ENCODE peak calls at places on chromosomes 4 and X, in four cellular contexts. One of them, this sample, is unnamed.

GRCh38 chrX:13845721-13846378 is 29.0 kb upstream of the GPM6B start:
- DNase-seq in cardiac muscle cell: no peak
- DNase-seq in kidney epithelial cell: no peak
- DNase-seq in HFF-Myc: no peak
- DNase-seq in this sample: no peak

GRCh38 chrX:38275615-38276014 is 51.7 kb downstream of the RPGR start:
- DNase-seq in HFF-Myc: no peak
- DNase-seq in cardiac muscle cell: no peak
- DNase-seq in kidney epithelial cell: peak
- DNase-seq in this sample: peak

GRCh38 chrX:115560978-115561604 is at the start of gene PLS3:
- DNase-seq in kidney epithelial cell: no peak
- DNase-seq in HFF-Myc: no peak
- DNase-seq in cardiac muscle cell: peak
- DNase-seq in this sample: peak

GRCh38 chr4:145804134-145804533 is 124.2 kb downstream of the C4orf51 start:
- DNase-seq in kidney epithelial cell: no peak
- DNase-seq in cardiac muscle cell: no peak
- DNase-seq in HFF-Myc: peak
- DNase-seq in this sample: peak

GRCh38 chr4:129344058-129344457 is 248.1 kb downstream of the C4orf33 start:
- DNase-seq in cardiac muscle cell: peak
- DNase-seq in HFF-Myc: no peak
- DNase-seq in kidney epithelial cell: no peak
- DNase-seq in this sample: no peak

GRCh38 chr4:102454981-102455690 is 46.0 kb upstream of the NFKB1 start:
- DNase-seq in kidney epithelial cell: no peak
- DNase-seq in HFF-Myc: no peak
- DNase-seq in cardiac muscle cell: no peak
- DNase-seq in this sample: no peak

GRCh38 chr4:8544282-8544681 is 35.9 kb upstream of the GPR78 start:
- DNase-seq in cardiac muscle cell: no peak
- DNase-seq in kidney epithelial cell: no peak
- DNase-seq in HFF-Myc: no peak
- DNase-seq in this sample: no peak

GRCh38 chr4:77734928-77735327 is 84.2 kb downstream of the CNOT6L start:
- DNase-seq in kidney epithelial cell: peak
- DNase-seq in cardiac muscle cell: no peak
- DNase-seq in HFF-Myc: peak
- DNase-seq in this sample: peak

GRCh38 chr4:4717692-4718091 is 141.8 kb upstream of the MSX1 start:
- DNase-seq in kidney epithelial cell: no peak
- DNase-seq in HFF-Myc: no peak
- DNase-seq in cardiac muscle cell: no peak
- DNase-seq in this sample: no peak

GRCh38 chr4:105622269-105622668 is 69.8 kb downstream of the ARHGEF38 start:
- DNase-seq in kidney epithelial cell: no peak
- DNase-seq in cardiac muscle cell: peak
- DNase-seq in HFF-Myc: no peak
- DNase-seq in this sample: no peak

GRCh38 chrX:68929332-68930150 is 100.7 kb downstream of the EFNB1 start:
- DNase-seq in HFF-Myc: peak
- DNase-seq in kidney epithelial cell: peak
- DNase-seq in cardiac muscle cell: no peak
- DNase-seq in this sample: peak

GRCh38 chr4:90443231-90443630 is 316.0 kb downstream of the CCSER1 start:
- DNase-seq in kidney epithelial cell: no peak
- DNase-seq in HFF-Myc: no peak
- DNase-seq in cardiac muscle cell: no peak
- DNase-seq in this sample: no peak

DNA sequence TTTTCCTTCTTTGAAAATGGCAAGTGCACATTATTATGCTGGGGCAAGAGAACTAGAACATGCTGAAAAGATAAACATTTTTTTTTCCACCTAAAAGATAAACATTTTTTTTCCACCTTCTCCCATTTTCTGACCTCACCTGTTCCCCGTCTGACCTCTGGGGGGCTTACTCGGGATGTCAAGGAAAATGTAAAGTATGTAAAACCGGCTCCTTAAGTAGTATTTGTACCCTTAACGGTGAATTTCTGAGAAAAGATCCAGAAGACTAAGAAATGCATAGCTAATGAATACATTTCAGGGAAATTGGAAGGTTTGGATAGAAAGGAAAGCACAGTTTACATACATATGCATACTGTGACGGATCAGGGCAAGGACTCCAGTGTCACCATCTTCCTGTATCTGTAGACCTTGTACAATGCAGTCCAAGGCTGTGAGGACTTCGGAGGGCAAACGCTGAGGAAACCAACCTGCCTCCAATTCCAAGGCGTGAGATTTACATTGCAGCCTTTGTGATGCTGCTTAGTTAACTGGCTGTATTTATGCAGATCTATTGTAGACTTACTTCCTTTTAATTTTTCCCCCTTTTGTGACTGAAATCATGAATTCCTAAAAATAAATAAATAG is 2185.9 kb upstream of the TENM3 start:
- DNase-seq in kidney epithelial cell: no peak
- DNase-seq in cardiac muscle cell: peak
- DNase-seq in HFF-Myc: no peak
- DNase-seq in this sample: no peak
- TF ChIP-seq CTCF in kidney epithelial cell: peak
- TF ChIP-seq CTCF in cardiac muscle cell: no peak
- TF ChIP-seq CTCF in HFF-Myc: no peak
- TF ChIP-seq CTCF in this sample: no peak

GRCh38 chr4:24282446-24282845 is 301.9 kb downstream of the DHX15 start:
- DNase-seq in kidney epithelial cell: no peak
- DNase-seq in cardiac muscle cell: peak
- DNase-seq in HFF-Myc: no peak
- DNase-seq in this sample: no peak

GRCh38 chr4:24279492-24279891 is 304.9 kb downstream of the DHX15 start:
- DNase-seq in HFF-Myc: no peak
- DNase-seq in kidney epithelial cell: no peak
- DNase-seq in cardiac muscle cell: no peak
- DNase-seq in this sample: no peak

GRCh38 chr4:24274401-24275035 is 309.8 kb downstream of the DHX15 start:
- DNase-seq in HFF-Myc: no peak
- DNase-seq in kidney epithelial cell: no peak
- DNase-seq in cardiac muscle cell: no peak
- DNase-seq in this sample: peak

GRCh38 chr4:24278693-24279092 is 305.7 kb downstream of the DHX15 start:
- DNase-seq in cardiac muscle cell: no peak
- DNase-seq in HFF-Myc: no peak
- DNase-seq in kidney epithelial cell: no peak
- DNase-seq in this sample: no peak

GRCh38 chr4:24279911-24280375 is 304.4 kb downstream of the DHX15 start:
- DNase-seq in cardiac muscle cell: no peak
- DNase-seq in HFF-Myc: no peak
- DNase-seq in kidney epithelial cell: no peak
- DNase-seq in this sample: no peak
- H3K4me3 ChIP-seq in cardiac muscle cell: no peak
- H3K4me3 ChIP-seq in HFF-Myc: no peak
- H3K4me3 ChIP-seq in kidney epithelial cell: no peak
- H3K4me3 ChIP-seq in this sample: no peak

GRCh38 chr4:170193496-170193895 is 103.7 kb upstream of the AADAT start:
- DNase-seq in cardiac muscle cell: no peak
- DNase-seq in HFF-Myc: no peak
- DNase-seq in kidney epithelial cell: no peak
- DNase-seq in this sample: no peak

GRCh38 chr4:170202721-170203120 is 113.0 kb upstream of the AADAT start:
- DNase-seq in cardiac muscle cell: no peak
- DNase-seq in HFF-Myc: no peak
- DNase-seq in kidney epithelial cell: no peak
- DNase-seq in this sample: no peak

DNA sequence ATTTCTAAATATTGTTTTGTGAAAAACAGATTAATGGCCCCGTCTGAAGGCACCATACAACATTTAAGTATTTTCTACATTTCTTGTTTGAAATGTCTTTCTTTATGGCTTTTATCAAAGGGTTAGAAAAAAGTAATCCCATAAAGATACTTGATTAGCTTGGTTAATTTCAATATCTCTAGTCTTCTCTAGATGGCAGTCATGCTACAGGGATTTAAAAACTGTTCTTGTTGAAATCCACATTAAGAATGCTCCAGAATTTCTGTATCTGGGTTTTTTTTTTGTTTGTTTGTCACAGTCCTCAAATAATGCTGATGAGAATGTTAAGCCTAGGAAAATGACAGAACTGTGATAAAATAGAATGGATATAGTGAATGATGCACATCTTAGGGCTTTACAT is 109.0 kb upstream of the AADAT start:
- DNase-seq in kidney epithelial cell: no peak
- DNase-seq in cardiac muscle cell: no peak
- DNase-seq in HFF-Myc: no peak
- DNase-seq in this sample: no peak
- TF ChIP-seq CTCF in kidney epithelial cell: peak
- TF ChIP-seq CTCF in cardiac muscle cell: no peak
- TF ChIP-seq CTCF in HFF-Myc: no peak
- TF ChIP-seq CTCF in this sample: no peak

GRCh38 chr4:160299177-160299576 is 1196.3 kb downstream of the RAPGEF2 start:
- DNase-seq in kidney epithelial cell: no peak
- DNase-seq in cardiac muscle cell: no peak
- DNase-seq in HFF-Myc: no peak
- DNase-seq in this sample: no peak

GRCh38 chr4:160299608-160300007 is 1196.7 kb downstream of the RAPGEF2 start:
- DNase-seq in cardiac muscle cell: no peak
- DNase-seq in HFF-Myc: no peak
- DNase-seq in kidney epithelial cell: no peak
- DNase-seq in this sample: no peak

GRCh38 chr4:160296476-160296875 is 1193.6 kb downstream of the RAPGEF2 start:
- DNase-seq in cardiac muscle cell: no peak
- DNase-seq in HFF-Myc: no peak
- DNase-seq in kidney epithelial cell: no peak
- DNase-seq in this sample: no peak
- H3K4me3 ChIP-seq in cardiac muscle cell: no peak
- H3K4me3 ChIP-seq in HFF-Myc: no peak
- H3K4me3 ChIP-seq in kidney epithelial cell: no peak
- H3K4me3 ChIP-seq in this sample: no peak

GRCh38 chr4:103493450-103494159 is 226.2 kb downstream of the TACR3 start:
- DNase-seq in HFF-Myc: no peak
- DNase-seq in kidney epithelial cell: no peak
- DNase-seq in cardiac muscle cell: no peak
- DNase-seq in this sample: no peak

GRCh38 chr4:103496800-103497199 is 223.0 kb downstream of the TACR3 start:
- DNase-seq in cardiac muscle cell: no peak
- DNase-seq in HFF-Myc: no peak
- DNase-seq in kidney epithelial cell: peak
- DNase-seq in this sample: no peak

GRCh38 chr4:103498161-103499070 is 221.4 kb downstream of the TACR3 start:
- DNase-seq in cardiac muscle cell: no peak
- DNase-seq in HFF-Myc: peak
- DNase-seq in kidney epithelial cell: peak
- DNase-seq in this sample: no peak

GRCh38 chr4:103497692-103498091 is 222.1 kb downstream of the TACR3 start:
- DNase-seq in cardiac muscle cell: no peak
- DNase-seq in HFF-Myc: no peak
- DNase-seq in kidney epithelial cell: no peak
- DNase-seq in this sample: no peak

GRCh38 chr4:103499094-103499493 is 220.7 kb downstream of the TACR3 start:
- DNase-seq in cardiac muscle cell: no peak
- DNase-seq in HFF-Myc: peak
- DNase-seq in kidney epithelial cell: no peak
- DNase-seq in this sample: no peak
- TF ChIP-seq CTCF in cardiac muscle cell: peak
- TF ChIP-seq CTCF in HFF-Myc: peak
- TF ChIP-seq CTCF in kidney epithelial cell: no peak
- TF ChIP-seq CTCF in this sample: no peak

GRCh38 chrX:153726286-153727107 is 1.8 kb downstream of the ABCD1 start:
- DNase-seq in cardiac muscle cell: peak
- DNase-seq in kidney epithelial cell: no peak
- DNase-seq in HFF-Myc: no peak
- DNase-seq in this sample: no peak
- H3K4me3 ChIP-seq in cardiac muscle cell: no peak
- H3K4me3 ChIP-seq in kidney epithelial cell: no peak
- H3K4me3 ChIP-seq in HFF-Myc: no peak
- H3K4me3 ChIP-seq in this sample: peak

DNA sequence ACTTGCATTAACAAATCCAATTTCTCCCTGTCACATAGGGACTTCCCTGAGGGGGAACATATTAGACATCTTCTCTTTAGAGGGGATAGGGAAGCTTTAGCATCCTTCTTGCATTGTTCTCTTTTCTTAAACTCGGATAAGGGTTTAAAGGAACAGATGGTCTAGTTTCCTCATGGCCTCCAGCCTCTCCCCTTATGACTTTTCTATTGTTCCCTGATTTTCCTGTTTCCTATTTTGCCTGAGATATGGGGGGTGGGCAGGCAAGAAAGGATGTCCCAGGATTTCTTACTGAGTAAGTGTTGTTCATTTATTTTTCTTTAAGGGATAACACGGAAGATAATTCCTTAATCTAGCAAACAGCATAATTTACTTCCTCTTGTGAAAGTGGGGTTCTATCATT is 107.7 kb upstream of the MAGEE2 start:
- DNase-seq in HFF-Myc: no peak
- DNase-seq in cardiac muscle cell: no peak
- DNase-seq in kidney epithelial cell: no peak
- DNase-seq in this sample: no peak
- TF ChIP-seq CTCF in HFF-Myc: no peak
- TF ChIP-seq CTCF in cardiac muscle cell: no peak
- TF ChIP-seq CTCF in kidney epithelial cell: no peak
- TF ChIP-seq CTCF in this sample: no peak

GRCh38 chrX:135984220-135984619 is 1.0 kb upstream of the SLC9A6 start:
- DNase-seq in HFF-Myc: no peak
- DNase-seq in kidney epithelial cell: no peak
- DNase-seq in cardiac muscle cell: no peak
- DNase-seq in this sample: no peak

GRCh38 chrX:135985123-135985973 is at the start of gene SLC9A6:
- DNase-seq in HFF-Myc: no peak
- DNase-seq in kidney epithelial cell: no peak
- DNase-seq in cardiac muscle cell: peak
- DNase-seq in this sample: no peak

GRCh38 chrX:135981662-135982061 is 3.6 kb upstream of the SLC9A6 start:
- DNase-seq in kidney epithelial cell: no peak
- DNase-seq in cardiac muscle cell: no peak
- DNase-seq in HFF-Myc: no peak
- DNase-seq in this sample: no peak

GRCh38 chrX:135981010-135981409 is 4.2 kb upstream of the SLC9A6 start:
- DNase-seq in cardiac muscle cell: no peak
- DNase-seq in kidney epithelial cell: no peak
- DNase-seq in HFF-Myc: no peak
- DNase-seq in this sample: no peak

DNA sequence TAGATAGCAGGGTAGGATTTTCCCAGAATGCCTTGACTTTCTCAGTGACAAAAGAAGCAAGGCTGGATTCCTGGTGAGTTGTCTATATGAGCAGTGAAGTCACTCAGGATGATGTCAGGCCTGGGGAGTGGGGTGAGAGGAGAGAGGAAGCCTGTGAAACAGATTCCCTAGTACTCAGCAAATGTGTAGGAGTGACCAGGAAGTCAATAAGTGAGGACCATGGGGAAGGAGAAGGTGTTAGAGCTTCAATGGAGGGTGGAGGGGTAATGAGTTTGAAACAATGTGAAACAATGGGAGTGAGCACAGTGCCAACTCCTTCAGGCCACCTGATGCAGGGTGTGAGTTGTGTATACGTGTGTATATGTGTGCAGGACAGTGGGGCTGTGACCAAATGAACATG is 2.4 kb upstream of the SLC9A6 start:
- DNase-seq in cardiac muscle cell: no peak
- DNase-seq in HFF-Myc: no peak
- DNase-seq in kidney epithelial cell: no peak
- DNase-seq in this sample: no peak
- H3K4me3 ChIP-seq in cardiac muscle cell: no peak
- H3K4me3 ChIP-seq in HFF-Myc: no peak
- H3K4me3 ChIP-seq in kidney epithelial cell: no peak
- H3K4me3 ChIP-seq in this sample: no peak

GRCh38 chrX:105038672-105039328 is 181.7 kb downstream of the TEX13A start:
- DNase-seq in HFF-Myc: no peak
- DNase-seq in kidney epithelial cell: no peak
- DNase-seq in cardiac muscle cell: no peak
- DNase-seq in this sample: no peak
- TF ChIP-seq CTCF in HFF-Myc: no peak
- TF ChIP-seq CTCF in kidney epithelial cell: no peak
- TF ChIP-seq CTCF in cardiac muscle cell: no peak
- TF ChIP-seq CTCF in this sample: no peak